ENCODE peak calls at places on chromosomes 1 and 21, in six cellular contexts. R is IMR-90; L is tibial nerve; S is upper lobe of right lung; C is CD8-positive, alpha-beta T cell; B is naive thymus-derived CD4-positive, alpha-beta T cell. E is an unnamed sample.

GRCh38 chr1:81305997-81306452 is 494.7 kb upstream of the ADGRL2 start:
- DNase-seq in R (peak), L (no peak), S (no peak), C (no peak), B (no peak), E (peak)

GRCh38 chr1:118934706-118935105 is 53.4 kb downstream of the TBX15 start:
- DNase-seq in R (peak), L (no peak), S (no peak), C (no peak), B (no peak), E (no peak)

GRCh38 chr21:38434913-38435533 is 63.3 kb downstream of the ERG start:
- DNase-seq in R (peak), L (no peak), S (no peak), C (no peak), B (no peak), E (no peak)

GRCh38 chr1:37323486-37324377 is 150.6 kb upstream of the ZC3H12A start:
- DNase-seq in R (peak), L (no peak), S (no peak), C (no peak), B (no peak), E (no peak)

GRCh38 chr1:177898377-177898648 is 71.5 kb downstream of the SEC16B start:
- DNase-seq in R (no peak), L (no peak), S (no peak), C (no peak), B (no peak), E (no peak)

GRCh38 chr1:24112381-24113169 is 640 bp upstream of the MYOM3 start:
- DNase-seq in R (peak), L (peak), S (peak), C (peak), B (peak), E (peak)

GRCh38 chr1:77927414-77927813 is 39.0 kb downstream of the NEXN start:
- DNase-seq in R (no peak), L (no peak), S (no peak), C (no peak), B (no peak), E (no peak)

GRCh38 chr1:175192111-175192629 is 406 bp downstream of the KIAA0040 start:
- DNase-seq in R (no peak), L (peak), S (peak), C (peak), B (peak), E (no peak)

GRCh38 chr1:205396972-205397616 is 24.8 kb downstream of the LEMD1 start:
- DNase-seq in R (peak), L (no peak), S (no peak), C (no peak), B (peak), E (no peak)

GRCh38 chr1:96722161-96722908 is 751 bp downstream of the PTBP2 start:
- DNase-seq in R (peak), L (peak), S (peak), C (no peak), B (no peak), E (no peak)

GRCh38 chr1:17307946-17308345 is at the start of gene PADI4:
- DNase-seq in R (no peak), L (no peak), S (no peak), C (no peak), B (no peak), E (no peak)

GRCh38 chr1:247291161-247291560 is 35.3 kb downstream of the VN1R5 start:
- DNase-seq in R (no peak), L (no peak), S (no peak), C (no peak), B (no peak), E (no peak)

GRCh38 chr21:35226302-35226701 is 177.2 kb upstream of the RUNX1 start:
- DNase-seq in R (peak), L (no peak), S (no peak), C (no peak), B (no peak), E (no peak)

GRCh38 chr1:228170666-228171065 is 5.1 kb downstream of the IBA57 start:
- DNase-seq in R (no peak), L (no peak), S (no peak), C (no peak), B (no peak), E (no peak)

GRCh38 chr1:219555802-219556201 is 57.1 kb downstream of the ZC3H11B start:
- DNase-seq in R (peak), L (no peak), S (no peak), C (no peak), B (no peak), E (peak)

GRCh38 chr1:16038620-16038912 is 5.0 kb upstream of the CLCNKB start:
- DNase-seq in R (no peak), L (no peak), S (no peak), C (no peak), B (no peak), E (no peak)

GRCh38 chr1:89356658-89357400 is 7.0 kb upstream of the GBP6 start:
- DNase-seq in R (peak), L (no peak), S (no peak), C (no peak), B (no peak), E (peak)

GRCh38 chr1:235009074-235009473 is 119.6 kb downstream of the TOMM20 start:
- DNase-seq in R (no peak), L (no peak), S (no peak), C (no peak), B (no peak), E (no peak)

GRCh38 chr1:113278371-113278770 is 111.9 kb upstream of the MAGI3 start:
- DNase-seq in R (no peak), L (no peak), S (no peak), C (no peak), B (no peak), E (no peak)

GRCh38 chr1:116416854-116417513 is 43.9 kb downstream of the ATP1A1 start:
- DNase-seq in R (no peak), L (no peak), S (no peak), C (no peak), B (no peak), E (no peak)

GRCh38 chr1:235972316-235973090 is 92.4 kb downstream of the NID1 start:
- DNase-seq in R (peak), L (no peak), S (no peak), C (no peak), B (no peak), E (peak)

GRCh38 chr21:37551406-37552355 is 185.1 kb downstream of the DYRK1A start:
- DNase-seq in R (no peak), L (no peak), S (no peak), C (no peak), B (no peak), E (no peak)

GRCh38 chr1:198880818-198881597 is 242.2 kb downstream of the PTPRC start:
- DNase-seq in R (peak), L (no peak), S (no peak), C (no peak), B (no peak), E (peak)

GRCh38 chr1:114201486-114201885 is 47.8 kb upstream of the SYT6 start:
- DNase-seq in R (no peak), L (no peak), S (no peak), C (no peak), B (no peak), E (no peak)

GRCh38 chr21:41581592-41582228 is 73.8 kb upstream of the TMPRSS2 start:
- DNase-seq in R (no peak), L (no peak), S (peak), C (no peak), B (no peak), E (no peak)

GRCh38 chr1:64923294-64923718 is 43.0 kb downstream of the JAK1 start:
- DNase-seq in R (no peak), L (no peak), S (no peak), C (no peak), B (no peak), E (no peak)

GRCh38 chr1:207020016-207020708 is 12.4 kb downstream of the C1orf116 start:
- DNase-seq in R (no peak), L (no peak), S (no peak), C (no peak), B (no peak), E (no peak)

GRCh38 chr1:104235141-104235540 is 485.4 kb downstream of the AMY1C start:
- DNase-seq in R (no peak), L (no peak), S (no peak), C (no peak), B (no peak), E (no peak)

GRCh38 chr1:31609512-31609911 is 8.0 kb upstream of the HCRTR1 start:
- DNase-seq in R (no peak), L (no peak), S (no peak), C (no peak), B (no peak), E (no peak)

GRCh38 chr1:192810253-192810880 is 1.5 kb downstream of the RGS2 start:
- DNase-seq in R (peak), L (no peak), S (no peak), C (no peak), B (no peak), E (no peak)

GRCh38 chr1:93447481-93448291 is at the start of gene FNBP1L:
- DNase-seq in R (peak), L (no peak), S (peak), C (peak), B (peak), E (no peak)

DNA sequence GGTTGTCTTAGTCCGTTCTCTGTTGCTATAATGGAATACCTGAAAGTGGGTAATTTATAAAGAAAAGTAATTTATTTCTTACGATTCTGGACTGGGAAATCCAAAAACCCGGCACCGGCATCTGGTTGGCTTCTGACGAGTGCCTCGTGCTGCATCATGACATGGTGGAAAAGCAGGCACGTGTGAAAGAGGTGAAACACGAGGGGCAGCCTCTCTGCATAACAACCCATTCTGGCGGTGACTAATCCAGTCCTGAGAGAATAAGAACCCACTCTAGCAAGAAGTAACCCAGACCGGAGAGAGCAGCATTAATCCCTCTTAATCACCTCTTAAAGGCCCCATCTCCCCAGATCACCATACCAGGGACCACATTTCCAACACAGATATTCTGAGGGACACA is 2.7 kb upstream of the EDEM3 start:
- DNase-seq in R (no peak), L (no peak), S (no peak), C (no peak), B (no peak), E (no peak)
- H3K4me3 ChIP-seq in R (no peak), L (no peak), S (no peak), C (no peak), B (no peak), E (no peak)

GRCh38 chr1:162500805-162501204 is 3.2 kb downstream of the UHMK1 start:
- DNase-seq in R (peak), L (no peak), S (no peak), C (no peak), B (no peak), E (no peak)
- H3K4me3 ChIP-seq in R (no peak), L (no peak), S (no peak), C (no peak), B (no peak), E (no peak)

DNA sequence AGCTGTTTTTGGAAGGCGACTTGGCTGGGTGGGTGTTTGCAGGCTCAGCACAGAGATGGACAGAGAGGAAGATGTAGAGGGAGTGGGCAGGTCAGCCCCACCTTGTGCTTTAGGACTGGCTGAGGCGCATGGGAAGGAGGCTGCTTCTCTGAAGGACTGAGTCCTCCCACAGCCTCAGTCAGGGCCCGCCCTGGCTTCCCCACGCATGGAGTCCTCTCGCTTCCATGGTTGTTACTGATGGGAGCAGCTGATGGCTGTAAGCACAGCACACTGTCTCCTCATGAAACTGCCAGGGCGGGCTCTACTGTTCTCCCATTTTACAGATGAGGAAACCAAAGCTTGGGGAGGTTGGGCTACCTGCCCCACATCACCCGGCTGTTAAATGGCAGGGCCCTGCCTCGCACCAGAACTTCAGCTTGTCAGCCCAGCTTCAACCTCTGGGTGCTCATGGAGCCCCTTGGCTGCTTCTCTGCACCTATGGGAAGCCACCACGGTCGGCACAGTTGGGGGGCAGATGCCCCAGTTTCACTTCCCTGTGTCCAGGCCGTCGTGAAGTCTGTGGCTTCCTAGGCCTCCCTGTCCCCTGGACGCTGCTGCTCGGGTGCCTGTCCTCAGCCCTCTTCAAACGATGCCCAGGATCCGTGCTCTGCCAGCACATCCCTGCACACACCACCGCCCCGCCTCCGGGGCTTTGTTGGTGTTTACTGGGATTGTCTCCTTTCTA is 2.4 kb downstream of the TMEM201 start:
- DNase-seq in R (no peak), L (no peak), S (peak), C (no peak), B (no peak), E (no peak)
- H3K4me3 ChIP-seq in R (no peak), L (no peak), S (no peak), C (no peak), B (no peak), E (no peak)

GRCh38 chr1:53837924-53838653 is at the start of gene NDC1:
- DNase-seq in R (peak), L (peak), S (peak), C (peak), B (peak), E (peak)

GRCh38 chr1:53835491-53835890 is 2.6 kb downstream of the NDC1 start:
- DNase-seq in R (peak), L (no peak), S (no peak), C (no peak), B (no peak), E (no peak)

GRCh38 chr1:53842347-53842746 is 4.3 kb upstream of the NDC1 start:
- DNase-seq in R (no peak), L (no peak), S (no peak), C (no peak), B (no peak), E (no peak)

GRCh38 chr1:53834776-53835175 is 3.3 kb downstream of the NDC1 start:
- DNase-seq in R (no peak), L (no peak), S (no peak), C (no peak), B (no peak), E (no peak)

DNA sequence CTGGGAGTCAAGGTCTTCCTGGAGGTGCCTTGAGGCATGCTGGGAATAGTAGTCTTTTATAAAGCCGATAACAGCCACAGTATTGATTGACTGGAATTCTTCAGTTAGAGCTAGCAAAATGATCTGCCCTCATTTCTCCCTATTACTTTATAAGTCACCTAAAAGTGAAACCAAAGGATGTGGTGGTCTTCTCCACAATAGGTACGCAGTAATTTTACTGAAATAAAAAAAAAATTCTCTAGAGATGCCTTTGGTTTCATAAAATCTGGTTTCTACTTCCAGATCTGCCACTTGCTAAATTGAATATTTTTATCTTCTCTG is 518 bp upstream of the NDC1 start:
- DNase-seq in R (no peak), L (no peak), S (no peak), C (no peak), B (no peak), E (no peak)
- H3K4me3 ChIP-seq in R (peak), L (peak), S (peak), C (peak), B (peak), E (peak)

GRCh38 chr1:214603819-214604252 is 841 bp downstream of the CENPF start:
- DNase-seq in R (no peak), L (no peak), S (no peak), C (no peak), B (no peak), E (no peak)

GRCh38 chr1:214602764-214603657 is at the start of gene CENPF:
- DNase-seq in R (peak), L (peak), S (peak), C (peak), B (peak), E (peak)

GRCh38 chr1:214609692-214610091 is 6.7 kb downstream of the CENPF start:
- DNase-seq in R (no peak), L (no peak), S (no peak), C (no peak), B (no peak), E (no peak)

DNA sequence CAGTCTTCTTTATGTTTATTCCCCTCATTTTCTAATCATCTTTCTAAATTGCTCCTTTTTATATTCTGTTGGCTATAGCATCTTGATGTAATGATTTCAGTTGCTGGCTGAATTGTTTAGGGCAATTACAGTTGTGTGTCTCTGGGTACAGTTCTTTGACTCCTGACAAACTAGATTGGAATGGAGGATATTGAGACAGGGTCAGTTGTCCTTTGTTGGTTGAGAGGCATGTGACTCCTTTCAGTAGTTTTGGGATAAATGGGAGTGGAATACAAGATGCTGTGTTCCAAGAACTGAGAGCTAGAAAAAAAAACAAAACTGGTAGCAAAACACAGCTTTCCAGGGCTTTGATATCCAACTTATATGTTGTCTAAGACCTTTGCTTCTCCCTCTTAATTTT is 1.5 kb downstream of the CENPF start:
- DNase-seq in R (peak), L (no peak), S (no peak), C (no peak), B (no peak), E (no peak)
- H3K4me3 ChIP-seq in R (no peak), L (no peak), S (no peak), C (no peak), B (no peak), E (peak)

DNA sequence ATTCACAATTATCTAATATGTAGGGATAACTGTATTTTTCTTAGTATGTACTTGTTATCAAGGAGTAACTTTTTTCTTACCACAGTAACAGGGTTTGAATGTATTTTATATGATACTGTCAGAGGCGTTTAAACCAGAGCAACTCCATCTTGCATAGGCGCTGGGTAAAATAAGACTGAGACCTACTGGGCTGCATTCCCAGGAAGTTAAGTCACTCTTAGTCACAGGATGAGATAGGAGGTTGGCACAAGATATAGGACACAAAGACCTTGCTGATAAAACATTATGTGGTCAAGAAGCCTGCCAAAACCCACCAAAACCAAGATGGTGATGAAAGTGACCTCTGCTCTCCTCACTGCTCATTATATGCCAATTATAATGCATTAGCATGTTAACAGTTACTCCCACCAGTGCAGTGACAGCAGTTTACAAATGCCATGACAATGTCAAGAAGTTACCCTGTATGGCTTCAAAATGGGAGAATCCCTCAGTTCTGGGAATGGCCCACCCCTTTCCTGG is 64.8 kb downstream of the RPE65 start:
- DNase-seq in R (peak), L (no peak), S (no peak), C (no peak), B (no peak), E (peak)
- H3K4me3 ChIP-seq in R (no peak), L (no peak), S (no peak), C (no peak), B (no peak), E (no peak)

DNA sequence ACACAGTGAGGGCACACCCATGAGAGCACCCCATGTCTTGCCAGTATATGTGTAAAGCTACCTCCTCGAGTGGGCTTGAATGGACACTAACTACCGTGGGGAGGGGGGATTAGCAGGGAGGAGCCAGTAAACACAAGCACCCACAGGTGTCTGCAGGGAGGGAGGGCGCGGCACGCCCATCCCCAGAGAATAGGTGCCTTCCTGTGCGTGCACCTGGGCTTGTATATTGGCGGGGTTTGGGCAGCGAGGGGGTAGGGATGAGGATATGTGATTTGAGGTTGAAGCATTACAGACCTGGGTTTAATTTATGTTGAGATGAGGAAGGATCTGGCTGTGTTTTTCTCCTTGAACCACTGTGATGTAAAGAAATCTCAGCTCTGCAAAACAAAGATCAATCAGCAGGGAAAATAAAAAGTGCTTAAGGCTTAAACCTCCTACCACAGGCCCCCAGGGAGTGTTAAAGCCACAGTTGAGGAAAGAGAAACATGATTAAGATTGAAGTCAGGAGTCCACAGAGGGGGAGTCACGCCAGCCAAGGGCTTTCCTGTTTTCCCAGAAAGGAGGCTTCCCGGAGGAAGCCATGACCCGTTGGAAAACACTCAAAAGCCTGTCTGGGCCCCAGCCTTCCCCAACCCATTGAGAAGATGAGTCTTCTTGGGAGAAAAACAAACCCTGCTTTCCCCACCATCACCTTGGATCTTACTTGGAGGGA is 80.0 kb downstream of the CAMK2N1 start:
- DNase-seq in R (peak), L (no peak), S (no peak), C (no peak), B (no peak), E (peak)
- H3K4me3 ChIP-seq in R (no peak), L (no peak), S (no peak), C (no peak), B (no peak), E (no peak)

GRCh38 chr1:25616932-25617625 is 488 bp downstream of the MAN1C1 start:
- DNase-seq in R (no peak), L (no peak), S (peak), C (no peak), B (peak), E (no peak)

GRCh38 chr1:25615172-25615541 is 1.4 kb upstream of the MAN1C1 start:
- DNase-seq in R (no peak), L (no peak), S (no peak), C (no peak), B (no peak), E (no peak)

GRCh38 chr1:25614466-25615171 is 2.0 kb upstream of the MAN1C1 start:
- DNase-seq in R (no peak), L (no peak), S (no peak), C (no peak), B (no peak), E (no peak)

GRCh38 chr1:25616080-25616931 is at the start of gene MAN1C1:
- DNase-seq in R (peak), L (peak), S (peak), C (peak), B (peak), E (peak)

GRCh38 chr1:25615563-25616079 is 970 bp upstream of the MAN1C1 start:
- DNase-seq in R (no peak), L (no peak), S (no peak), C (no peak), B (peak), E (no peak)
- H3K4me3 ChIP-seq in R (peak), L (peak), S (peak), C (peak), B (peak), E (peak)

E was measured in skeletal muscle cell.